ENCODE peak calls at places on chromosomes 7 and 10, in six cellular contexts. X is A673, W is astrocyte of the spinal cord, F is colonic mucosa, V is fibroblast of the aortic adventitia, Z is brain microvascular endothelial cell. Y is an unnamed sample.

GRCh38 chr7:14988941-14989340 is 86.4 kb upstream of the DGKB start:
- DNase-seq in X (peak; percentile 27), F (no peak), V (peak; percentile 45), W (no peak), Z (no peak), Y (no peak)

GRCh38 chr10:15518256-15518655 is 147.2 kb upstream of the FAM171A1 start:
- DNase-seq in W (peak; percentile 29), F (no peak), Z (peak; percentile 38), V (peak; percentile 30), X (peak; percentile 12), Y (peak; percentile 69)

GRCh38 chr10:126536148-126536547 is 134.3 kb downstream of the C10orf90 start:
- DNase-seq in X (peak; percentile 6), V (peak; percentile 25), Z (peak; percentile 16), W (no peak), F (no peak), Y (no peak)

GRCh38 chr7:140533394-140533872 is 54.1 kb upstream of the MKRN1 start:
- DNase-seq in V (no peak), Z (peak; percentile 25), X (no peak), F (no peak), W (no peak), Y (no peak)

GRCh38 chr10:111481271-111482073 is 404.6 kb downstream of the ADRA2A start:
- DNase-seq in V (peak; percentile 1), F (no peak), X (peak; percentile 36), Z (no peak), W (no peak), Y (no peak)

GRCh38 chr7:39672176-39672575 is 48.8 kb downstream of the RALA start:
- DNase-seq in V (no peak), X (peak; percentile 63), Z (no peak), F (no peak), W (no peak), Y (no peak)

GRCh38 chr10:62614389-62615157 is 189.9 kb upstream of the ADO start:
- DNase-seq in X (peak; percentile 32), W (peak; percentile 29), V (no peak), Z (peak; percentile 48), F (no peak), Y (no peak)

GRCh38 chr10:102327002-102327401 is 68.5 kb upstream of the NFKB2 start:
- DNase-seq in F (no peak), Z (no peak), V (no peak), X (no peak), W (no peak), Y (no peak)

GRCh38 chr10:91012502-91012901 is 91.6 kb upstream of the ANKRD1 start:
- DNase-seq in F (no peak), X (no peak), V (no peak), W (no peak), Z (no peak), Y (no peak)

DNA sequence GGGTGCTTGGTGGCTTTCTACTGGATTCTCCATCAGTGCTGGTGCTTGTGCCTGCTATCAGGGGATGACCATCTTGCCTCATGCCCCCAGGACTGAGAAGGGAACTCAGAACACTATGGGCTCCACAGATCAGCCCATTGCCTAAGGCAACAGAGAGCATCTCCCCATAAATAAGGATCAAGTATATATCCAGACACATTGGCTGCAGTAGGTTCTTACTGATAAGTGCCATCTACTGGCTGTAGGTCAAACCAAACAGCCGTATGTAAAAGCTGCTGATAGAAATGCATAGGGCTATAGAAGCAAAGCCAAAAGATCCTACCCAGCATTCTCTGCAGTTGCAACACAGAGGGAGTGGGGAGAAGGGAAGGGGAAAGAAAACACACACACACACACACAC is 153.7 kb downstream of the CDK14 start:
- DNase-seq in Z (peak; percentile 34), X (peak; percentile 75), W (no peak), V (peak; percentile 33), F (no peak), Y (no peak)
- TF ChIP-seq CTCF in Z (peak; percentile 56), X (peak; percentile 63), W (peak; percentile 34), V (peak; percentile 7), F (no peak), Y (peak; percentile 58)

GRCh38 chr7:73706122-73707044 is 13.1 kb downstream of the STX1A start:
- DNase-seq in W (peak; percentile 73), X (no peak), Z (peak; percentile 52), V (no peak), F (no peak), Y (no peak)

GRCh38 chr7:73705551-73705920 is 13.9 kb downstream of the STX1A start:
- DNase-seq in X (no peak), Z (no peak), W (no peak), F (no peak), V (no peak), Y (no peak)

GRCh38 chr7:73703649-73703984 is 15.9 kb downstream of the STX1A start:
- DNase-seq in Z (no peak), W (no peak), X (no peak), F (no peak), V (no peak), Y (no peak)

GRCh38 chr7:73703985-73704639 is 15.4 kb downstream of the STX1A start:
- DNase-seq in W (peak; percentile 71), F (peak; percentile 71), V (peak; percentile 37), Z (peak; percentile 60), X (peak; percentile 93), Y (no peak)

GRCh38 chr7:73704640-73705550 is 14.6 kb downstream of the STX1A start:
- DNase-seq in F (no peak), V (peak; percentile 72), W (peak; percentile 95), Z (peak; percentile 85), X (peak; percentile 93), Y (no peak)
- H3K4me3 ChIP-seq in F (no peak overlapping the region), V (no peak overlapping the region), W (no peak overlapping the region), Z (no peak overlapping the region), X (peak overlapping the region; percentile 7), Y (no peak overlapping the region)

GRCh38 chr7:129762387-129762969 is 151.0 kb downstream of the NRF1 start:
- DNase-seq in W (no peak), F (no peak), V (no peak), Z (no peak), X (no peak), Y (no peak)
- TF ChIP-seq CTCF in W (no peak), F (no peak), V (no peak), Z (no peak), X (no peak), Y (no peak)

DNA sequence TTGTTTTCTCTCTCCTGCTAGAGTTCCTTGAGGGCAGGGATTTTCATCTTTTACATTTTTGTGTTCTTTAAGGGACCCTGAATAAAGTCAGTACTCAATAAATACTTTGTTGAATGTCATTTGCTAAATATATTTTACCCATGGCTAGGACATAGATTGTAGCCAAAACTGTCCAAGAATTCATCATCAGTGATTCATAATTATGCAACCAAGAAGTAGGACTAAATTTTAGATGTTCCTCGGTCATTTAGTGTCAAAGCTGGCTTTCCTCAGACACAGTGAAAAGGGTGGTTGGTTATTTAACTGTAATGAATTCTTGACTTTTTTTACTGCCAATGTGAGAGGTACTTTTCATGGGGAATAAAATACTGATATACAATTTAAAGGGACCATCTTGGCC is 3.3 kb downstream of the NUDT13 start:
- DNase-seq in Z (no peak), F (no peak), V (peak; percentile 58), X (no peak), W (no peak), Y (no peak)
- H3K4me3 ChIP-seq in Z (no peak overlapping the region), F (no peak overlapping the region), V (no peak overlapping the region), X (no peak overlapping the region), W (no peak overlapping the region), Y (no peak overlapping the region)

DNA sequence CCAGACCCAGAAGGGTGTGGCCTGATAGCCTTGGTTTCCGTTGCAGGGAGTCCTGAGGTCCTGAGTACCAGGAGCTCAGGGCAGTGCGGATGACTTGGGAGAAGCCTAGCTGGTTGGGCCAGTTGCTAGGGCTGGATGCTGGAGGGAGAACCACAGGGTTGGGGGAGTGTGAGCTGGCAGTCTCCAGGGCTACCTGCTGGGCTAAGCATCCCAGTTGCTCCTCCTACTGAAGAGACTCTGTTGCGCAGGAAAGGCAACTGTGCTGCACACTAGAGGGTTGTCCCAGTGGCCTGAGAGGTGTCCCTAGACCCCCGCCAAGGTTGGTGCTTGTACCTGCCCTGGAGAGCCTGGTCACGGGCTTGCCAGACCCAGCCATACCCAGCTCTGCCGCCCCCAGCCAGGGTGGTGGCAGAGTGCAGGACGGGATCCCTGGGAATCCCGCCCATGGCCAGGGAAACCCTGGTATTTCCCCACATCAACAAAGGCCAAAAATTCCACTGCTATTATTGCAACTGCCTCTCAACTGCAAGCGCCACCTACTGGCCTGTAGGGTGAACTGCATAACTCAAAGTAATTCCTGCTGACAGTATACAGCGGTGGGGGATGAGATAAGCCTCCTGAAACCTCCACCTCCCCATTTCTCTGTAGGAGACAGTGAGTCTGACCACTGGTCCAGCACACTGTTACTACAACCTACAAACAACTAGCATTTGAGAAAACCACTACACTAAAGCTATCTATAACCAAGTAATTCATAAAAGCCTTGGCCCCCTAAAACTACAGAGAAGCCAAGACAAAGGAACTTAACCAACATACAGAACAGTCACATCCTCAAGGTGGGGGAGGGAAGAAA is 67.6 kb upstream of the DDC start:
- DNase-seq in V (peak; percentile 40), Z (peak; percentile 61), W (peak; percentile 35), X (peak; percentile 62), F (peak; percentile 66), Y (peak; percentile 13)
- TF ChIP-seq CTCF in V (peak; percentile 87), Z (peak; percentile 95), W (peak; percentile 91), X (peak; percentile 89), F (peak; percentile 88), Y (peak; percentile 62)

DNA sequence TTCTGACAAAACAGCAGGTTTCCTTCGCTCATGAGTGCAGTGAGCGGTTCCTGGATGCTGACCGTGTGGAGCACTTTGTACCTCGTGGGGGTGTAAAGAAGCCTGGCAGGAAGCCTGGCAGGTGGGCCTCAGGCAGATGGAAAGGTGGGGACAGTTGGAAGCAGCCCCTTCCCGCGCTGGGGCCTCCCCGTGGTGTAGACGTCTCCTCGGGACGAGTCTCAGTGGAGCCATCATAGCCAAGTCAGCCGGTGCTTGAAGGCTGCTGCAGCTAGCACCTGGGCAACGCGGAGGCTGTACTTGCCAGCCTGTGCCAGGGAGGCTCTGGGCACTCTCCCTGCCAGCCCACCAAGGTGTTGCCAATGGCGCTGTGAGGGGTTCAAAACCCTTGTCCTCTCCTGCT is 154.5 kb downstream of the WDR37 start:
- DNase-seq in W (no peak), F (no peak), X (no peak), Z (no peak), V (no peak), Y (no peak)
- H3K4me3 ChIP-seq in W (no peak overlapping the region), F (no peak overlapping the region), X (no peak overlapping the region), Z (no peak overlapping the region), V (no peak overlapping the region), Y (no peak overlapping the region)

GRCh38 chr7:151140826-151141225 is 26.7 kb downstream of the GBX1 start:
- DNase-seq in W (no peak), F (no peak), X (no peak), Z (no peak), V (no peak), Y (no peak)
- TF ChIP-seq CTCF in W (no peak), F (no peak), X (no peak), Z (no peak), V (no peak), Y (no peak)

GRCh38 chr7:139362302-139362701 is 2.6 kb downstream of the LUC7L2 start:
- DNase-seq in V (no peak), X (no peak), F (no peak), W (no peak), Z (no peak), Y (no peak)
- H3K4me3 ChIP-seq in V (no peak overlapping the region), X (peak overlapping the region; percentile 85), F (no peak overlapping the region), W (no peak overlapping the region), Z (no peak overlapping the region), Y (peak overlapping the region; percentile 93)

Y was measured in LNCaP clone FGC.